ENCODE peak calls at places on chromosomes 7 and 10, in four cellular contexts. Z, J, K and W are unnamed samples.

GRCh38 chr10:124138195-124138882 is 44.9 kb upstream of the CHST15 start:
- DNase-seq in Z (no peak), J (no peak), K (no peak), W (no peak)

GRCh38 chr10:79586933-79587332 is 23.8 kb upstream of the SFTPA1 start:
- DNase-seq in Z (no peak), J (no peak), K (no peak), W (no peak)

GRCh38 chr7:151818674-151819519 is 58.0 kb downstream of the PRKAG2 start:
- DNase-seq in Z (no peak), J (no peak), K (no peak), W (no peak)

GRCh38 chr10:101066146-101066889 is 4.5 kb downstream of the KAZALD1 start:
- DNase-seq in Z (peak), J (peak), K (no peak), W (peak)

GRCh38 chr10:77177589-77177988 is 460.0 kb downstream of the KCNMA1 start:
- DNase-seq in Z (no peak), J (no peak), K (no peak), W (no peak)

GRCh38 chr10:88530629-88531382 is 52.3 kb downstream of the RNLS start:
- DNase-seq in Z (no peak), J (no peak), K (no peak), W (no peak)

GRCh38 chr7:100247152-100247757 is 27.5 kb downstream of the PVRIG start:
- DNase-seq in Z (peak), J (peak), K (no peak), W (peak)

GRCh38 chr7:30785786-30786185 is 14.6 kb downstream of the MINDY4 start:
- DNase-seq in Z (no peak), J (no peak), K (no peak), W (no peak)

GRCh38 chr10:99834410-99834809 is 52.0 kb downstream of the ABCC2 start:
- DNase-seq in Z (no peak), J (no peak), K (no peak), W (peak)

GRCh38 chr10:33657154-33657900 is 322.9 kb upstream of the NRP1 start:
- DNase-seq in Z (peak), J (no peak), K (no peak), W (peak)

GRCh38 chr7:80468931-80469714 is 42.7 kb downstream of the GNAT3 start:
- DNase-seq in Z (no peak), J (no peak), K (no peak), W (peak)

GRCh38 chr7:97187067-97187466 is 69.6 kb downstream of the SDHAF3 start:
- DNase-seq in Z (no peak), J (peak), K (no peak), W (peak)

GRCh38 chr7:70093496-70093895 is 495.2 kb downstream of the AUTS2 start:
- DNase-seq in Z (no peak), J (no peak), K (no peak), W (no peak)

GRCh38 chr10:11081413-11081812 is 63.7 kb downstream of the CELF2 start:
- DNase-seq in Z (no peak), J (no peak), K (no peak), W (no peak)

GRCh38 chr10:124560377-124560776 is 98.8 kb downstream of the LHPP start:
- DNase-seq in Z (no peak), J (no peak), K (no peak), W (peak)

GRCh38 chr7:29239638-29240037 is 45.1 kb downstream of the CHN2 start:
- DNase-seq in Z (no peak), J (peak), K (no peak), W (no peak)
- TF ChIP-seq FOS in Z (no peak), J (no peak), K (no peak), W (no peak)

GRCh38 chr10:72910705-72911104 is 17.2 kb downstream of the OIT3 start:
- DNase-seq in Z (no peak), J (no peak), K (no peak), W (no peak)
- TF ChIP-seq FOS in Z (no peak), J (no peak), K (no peak), W (no peak)

GRCh38 chr7:39083781-39084180 is 106.1 kb downstream of the POU6F2 start:
- DNase-seq in Z (no peak), J (no peak), K (no peak), W (no peak)
- TF ChIP-seq FOS in Z (no peak), J (no peak), K (no peak), W (no peak)

DNA sequence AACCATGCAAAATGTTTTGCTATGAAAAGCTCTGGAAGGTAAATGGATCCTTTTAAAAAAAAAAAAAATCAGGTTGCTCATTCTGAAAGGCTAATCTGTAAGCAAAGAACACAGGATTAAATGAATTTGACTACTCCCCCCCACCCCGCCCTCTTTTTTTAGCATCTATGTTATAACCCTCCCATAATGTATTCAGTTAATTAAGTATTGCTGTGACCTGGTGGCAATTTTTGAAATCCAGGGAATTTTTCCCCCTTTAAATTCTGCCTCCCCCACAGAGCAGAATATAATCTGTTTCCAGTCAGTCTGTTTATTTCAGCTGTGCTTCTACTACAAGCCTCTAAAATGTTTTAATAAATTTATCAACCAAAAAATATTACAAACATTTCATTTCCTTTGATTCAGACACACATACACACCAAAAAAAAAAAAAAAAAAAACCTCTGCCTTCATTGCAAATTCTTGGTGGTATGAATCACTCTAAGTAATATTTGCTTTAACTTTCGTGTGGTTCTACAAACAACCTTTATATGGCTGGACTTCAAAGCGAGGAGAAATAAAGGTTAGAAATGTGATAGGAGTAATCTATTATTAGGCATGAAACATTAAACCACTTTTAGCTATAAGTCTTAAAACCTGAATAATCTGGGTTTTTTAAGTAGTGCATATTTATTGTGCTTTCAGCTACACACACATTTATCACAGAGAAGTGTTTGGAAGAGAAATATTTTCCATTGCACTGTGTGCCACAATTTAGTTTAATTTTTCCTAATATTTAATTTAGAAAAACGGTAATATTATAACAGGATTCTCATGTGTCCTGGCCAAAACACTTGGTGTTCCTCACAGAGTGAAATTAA is 64.4 kb upstream of the ARID5B start:
- DNase-seq in Z (peak), J (no peak), K (no peak), W (peak)
- TF ChIP-seq FOS in Z (peak), J (no peak), K (no peak), W (peak)

GRCh38 chr10:114374141-114374791 is 30.0 kb downstream of the AFAP1L2 start:
- DNase-seq in Z (peak), J (no peak), K (no peak), W (peak)
- TF ChIP-seq FOS in Z (no peak), J (no peak), K (no peak), W (no peak)